ENCODE peak calls at places on chromosomes 11 and 22, in six cellular contexts. C is LoVo; X is activated gamma-delta T cell treated with Interleukin-2 at 50 U/mL for 16 hours; I is germinal center; P is stimulated activated CD8-positive, alpha-beta memory T cell treated with anti-CD3 and anti-CD28 coated beads, Interleukin-15, amount 100 ng/mL, for 4 hours; L is central memory CD4-positive, alpha-beta T cell. E is an unnamed sample.

GRCh38 chr11:66701432-66702240 is 23.9 kb upstream of the RBM4B start:
- DNase-seq in C (no peak), X (no peak), I (no peak), P (no peak), L (no peak), E (no peak)

GRCh38 chr11:43861141-43861540 is 19.5 kb upstream of the ALKBH3 start:
- DNase-seq in C (no peak), X (no peak), I (no peak), P (no peak), L (no peak), E (no peak)

GRCh38 chr22:39494471-39495120 is 7.5 kb upstream of the MIEF1 start:
- DNase-seq in C (no peak), X (no peak), I (no peak), P (no peak), L (no peak), E (no peak)

GRCh38 chr11:118834428-118835028 is 43.6 kb upstream of the DDX6 start:
- DNase-seq in C (no peak), X (no peak), I (no peak), P (no peak), L (no peak), E (no peak)

GRCh38 chr11:94511932-94512781 is at the start of gene C11orf97:
- DNase-seq in C (no peak), X (peak; percentile 45), I (peak; percentile 28), P (peak; percentile 31), L (peak; percentile 28), E (no peak)

GRCh38 chr22:29528144-29528543 is 25.4 kb downstream of the THOC5 start:
- DNase-seq in C (no peak), X (no peak), I (no peak), P (no peak), L (no peak), E (no peak)

GRCh38 chr11:42840856-42841255 is 470.9 kb upstream of the API5 start:
- DNase-seq in C (no peak), X (no peak), I (no peak), P (no peak), L (no peak), E (no peak)

GRCh38 chr11:2575611-2576051 is 124.2 kb downstream of the KCNQ1OT1 start:
- DNase-seq in C (no peak), X (no peak), I (no peak), P (no peak), L (no peak), E (no peak)

GRCh38 chr11:16456366-16456765 is 100.0 kb upstream of the SOX6 start:
- DNase-seq in C (no peak), X (no peak), I (no peak), P (no peak), L (no peak), E (no peak)

GRCh38 chr11:57440744-57441414 is 14.0 kb upstream of the SLC43A3 start:
- DNase-seq in C (no peak), X (no peak), I (no peak), P (no peak), L (no peak), E (no peak)

GRCh38 chr11:6406370-6406769 is 12.5 kb downstream of the APBB1 start:
- DNase-seq in C (no peak), X (no peak), I (no peak), P (no peak), L (no peak), E (no peak)

GRCh38 chr22:50314455-50315288 is 7.2 kb upstream of the PLXNB2 start:
- DNase-seq in C (no peak), X (peak; percentile 75), I (peak; percentile 73), P (peak; percentile 44), L (peak; percentile 52), E (no peak)

GRCh38 chr11:86692317-86692716 is 19.9 kb upstream of the ME3 start:
- DNase-seq in C (no peak), X (no peak), I (no peak), P (no peak), L (no peak), E (no peak)

GRCh38 chr11:66600219-66600923 is 7.4 kb downstream of the CCS start:
- DNase-seq in C (no peak), X (no peak), I (no peak), P (no peak), L (no peak), E (no peak)

GRCh38 chr11:116931206-116931953 is 94.0 kb upstream of the APOA1 start:
- DNase-seq in C (no peak), X (peak; percentile 21), I (peak; percentile 24), P (no peak), L (peak; percentile 81), E (no peak)

GRCh38 chr11:71451596-71452353 is 1.2 kb upstream of the NADSYN1 start:
- DNase-seq in C (no peak), X (no peak), I (no peak), P (no peak), L (no peak), E (no peak)

GRCh38 chr11:110908401-110909106 is 196.3 kb upstream of the ARHGAP20 start:
- DNase-seq in C (no peak), X (no peak), I (no peak), P (no peak), L (no peak), E (no peak)

GRCh38 chr22:23530766-23531282 is 49.3 kb downstream of the IGLL1 start:
- DNase-seq in C (no peak), X (no peak), I (no peak), P (no peak), L (no peak), E (no peak)

GRCh38 chr11:68980776-68981065 is at the start of gene MRGPRD:
- DNase-seq in C (no peak), X (no peak), I (no peak), P (no peak), L (no peak), E (no peak)

GRCh38 chr11:82714346-82715174 is 19.1 kb downstream of the FAM181B start:
- DNase-seq in C (no peak), X (no peak), I (no peak), P (no peak), L (no peak), E (no peak)

GRCh38 chr11:68266121-68266891 is 5.5 kb downstream of the C11orf24 start:
- DNase-seq in C (no peak), X (no peak), I (peak; percentile 56), P (no peak), L (no peak), E (no peak)

GRCh38 chr22:24768537-24769374 is 5.8 kb downstream of the PIWIL3 start:
- DNase-seq in C (peak; percentile 68), X (no peak), I (peak; percentile 25), P (no peak), L (no peak), E (peak; percentile 32)

GRCh38 chr11:33475999-33476398 is 218.8 kb downstream of the HIPK3 start:
- DNase-seq in C (no peak), X (no peak), I (no peak), P (no peak), L (no peak), E (peak; percentile 13)

GRCh38 chr11:12893787-12894672 is 115.1 kb upstream of the RASSF10 start:
- DNase-seq in C (peak; percentile 30), X (peak; percentile 22), I (peak; percentile 20), P (no peak), L (peak; percentile 18), E (no peak)

GRCh38 chr11:74278721-74279148 is 32.7 kb downstream of the P4HA3 start:
- DNase-seq in C (peak; percentile 19), X (no peak), I (no peak), P (no peak), L (no peak), E (no peak)

GRCh38 chr11:1978865-1979473 is 18.7 kb downstream of the H19 start:
- DNase-seq in C (no peak), X (no peak), I (no peak), P (no peak), L (no peak), E (no peak)